ENCODE peak calls at places on chromosomes 7 and 10, in nine cellular contexts. O, X, S, R, T, K, I, Q and P are unnamed samples.

GRCh38 chr10:77321868-77322267 is 315.7 kb downstream of the KCNMA1 start:
- DNase-seq in O (no peak), X (no peak), S (no peak), R (no peak), T (no peak), K (no peak), I (no peak), Q (no peak), P (no peak)

GRCh38 chr7:64625114-64626082 is 40.5 kb upstream of the ZNF107 start:
- DNase-seq in O (peak; percentile 38), X (no peak), S (no peak), R (no peak), T (no peak), K (peak; percentile 23), I (no peak), Q (no peak), P (no peak)

GRCh38 chr7:115749924-115750323 is 280.6 kb downstream of the TFEC start:
- DNase-seq in O (no peak), X (no peak), S (no peak), R (peak; percentile 79), T (peak; percentile 12), K (no peak), I (no peak), Q (no peak), P (no peak)

GRCh38 chr7:65840446-65840845 is 32.4 kb upstream of the VKORC1L1 start:
- DNase-seq in O (no peak), X (peak; percentile 88), S (no peak), R (no peak), T (peak; percentile 62), K (no peak), I (no peak), Q (no peak), P (no peak)

GRCh38 chr7:150999001-150999400 is 8.2 kb downstream of the NOS3 start:
- DNase-seq in O (peak; percentile 20), X (no peak), S (no peak), R (no peak), T (no peak), K (no peak), I (no peak), Q (no peak), P (no peak)

GRCh38 chr10:117534321-117535044 is 8.1 kb upstream of the EMX2 start:
- DNase-seq in O (no peak), X (peak; percentile 73), S (no peak), R (no peak), T (peak; percentile 36), K (no peak), I (no peak), Q (no peak), P (no peak)

GRCh38 chr7:157407512-157408257 is 70.9 kb downstream of the DNAJB6 start:
- DNase-seq in O (peak; percentile 69), X (no peak), S (no peak), R (no peak), T (no peak), K (no peak), I (no peak), Q (no peak), P (no peak)

GRCh38 chr10:17348111-17349008 is 106.0 kb downstream of the ST8SIA6 start:
- DNase-seq in O (peak; percentile 61), X (no peak), S (peak; percentile 60), R (no peak), T (peak; percentile 17), K (peak; percentile 96), I (peak; percentile 87), Q (peak; percentile 32), P (peak; percentile 75)

GRCh38 chr7:57327081-57327480 is 122.9 kb upstream of the ZNF716 start:
- DNase-seq in O (no peak), X (no peak), S (no peak), R (no peak), T (no peak), K (no peak), I (no peak), Q (no peak), P (no peak)

GRCh38 chr7:124552217-124552616 is 213.4 kb downstream of the GPR37 start:
- DNase-seq in O (no peak), X (no peak), S (no peak), R (no peak), T (no peak), K (no peak), I (peak; percentile 44), Q (no peak), P (no peak)

GRCh38 chr7:117673839-117674238 is 194.0 kb downstream of the CFTR start:
- DNase-seq in O (peak; percentile 5), X (no peak), S (no peak), R (no peak), T (peak; percentile 60), K (no peak), I (peak; percentile 73), Q (no peak), P (no peak)
- TF ChIP-seq CTCF in O (peak; percentile 59), X (peak; percentile 55), S (no peak), R (peak; percentile 21), T (peak; percentile 63), K (no peak), I (peak; percentile 49), Q (peak; percentile 49), P (no peak)

GRCh38 chr10:22655312-22655973 is 58.9 kb downstream of the PIP4K2A start:
- DNase-seq in O (no peak), X (no peak), S (no peak), R (no peak), T (peak; percentile 46), K (peak; percentile 30), I (peak; percentile 81), Q (peak; percentile 68), P (no peak)
- H3K27ac ChIP-seq in O (no peak overlapping the region), X (no peak overlapping the region), S (no peak overlapping the region), R (peak overlapping the region; percentile 13), T (peak overlapping the region; percentile 16), K (no peak overlapping the region), I (no peak overlapping the region), Q (peak overlapping the region; percentile 41), P (no peak overlapping the region)

DNA sequence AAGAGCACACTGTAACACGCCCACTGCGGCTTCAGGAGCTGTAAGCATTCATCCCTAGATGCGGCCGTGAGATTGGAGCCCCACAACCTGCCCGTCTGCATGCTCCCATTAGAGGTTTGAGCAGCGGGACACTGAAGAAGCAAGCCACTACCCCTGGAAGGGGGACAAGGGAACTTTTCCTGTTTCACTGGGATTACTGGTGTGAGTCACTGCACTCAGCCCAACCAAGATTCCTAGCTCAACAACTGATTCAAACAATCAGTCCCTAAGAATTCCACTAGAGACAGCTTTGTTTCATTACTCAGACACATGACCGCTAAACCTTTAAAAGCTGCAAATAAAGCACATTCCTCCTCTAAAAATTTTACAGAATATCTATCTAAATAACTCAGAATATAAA is 69.8 kb downstream of the ORC5 start:
- DNase-seq in O (no peak), X (peak; percentile 58), S (no peak), R (no peak), T (no peak), K (no peak), I (peak; percentile 44), Q (peak; percentile 29), P (no peak)
- TF ChIP-seq CTCF in O (peak; percentile 19), X (peak; percentile 25), S (no peak), R (no peak), T (no peak), K (no peak), I (no peak), Q (no peak), P (no peak)

GRCh38 chr10:3106908-3107425 is 39.6 kb downstream of the PFKP start:
- DNase-seq in O (no peak), X (no peak), S (no peak), R (no peak), T (no peak), K (no peak), I (no peak), Q (peak; percentile 15), P (no peak)
- H3K27ac ChIP-seq in O (peak overlapping the region; percentile 60), X (no peak overlapping the region), S (peak overlapping the region; percentile 88), R (peak overlapping the region; percentile 39), T (no peak overlapping the region), K (peak overlapping the region; percentile 98), I (peak overlapping the region; percentile 84), Q (peak overlapping the region; percentile 94), P (peak overlapping the region; percentile 66)

GRCh38 chr10:24515481-24515880 is 208.2 kb downstream of the ARHGAP21 start:
- DNase-seq in O (no peak), X (no peak), S (no peak), R (no peak), T (no peak), K (no peak), I (no peak), Q (no peak), P (no peak)

GRCh38 chr10:24518411-24518810 is 205.3 kb downstream of the ARHGAP21 start:
- DNase-seq in O (no peak), X (no peak), S (no peak), R (no peak), T (peak; percentile 18), K (no peak), I (peak; percentile 12), Q (no peak), P (no peak)

GRCh38 chr10:24518981-24519597 is 204.6 kb downstream of the ARHGAP21 start:
- DNase-seq in O (peak; percentile 76), X (peak; percentile 87), S (peak; percentile 67), R (peak; percentile 48), T (peak; percentile 85), K (peak; percentile 61), I (peak; percentile 67), Q (peak; percentile 21), P (peak; percentile 56)

DNA sequence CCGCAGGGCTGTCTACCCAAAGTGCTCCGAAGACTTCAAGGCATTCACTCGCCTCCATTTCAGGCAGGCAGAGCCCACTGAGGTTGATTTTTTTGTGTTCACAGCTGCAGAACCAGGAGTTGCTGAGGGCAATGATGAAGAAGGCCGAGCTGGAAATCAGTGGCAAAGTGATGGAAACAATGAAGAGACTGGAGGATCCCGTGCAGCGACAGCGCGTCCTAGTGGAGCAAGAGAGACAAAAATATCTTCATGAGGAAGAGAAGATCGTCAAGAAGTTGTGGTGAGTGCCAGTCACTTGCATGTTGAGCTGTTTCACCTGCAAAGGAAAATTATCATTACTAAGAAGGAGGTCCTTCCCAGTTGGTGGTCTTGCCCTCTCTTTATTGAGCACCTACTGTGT is 210.5 kb downstream of the ARHGAP21 start:
- DNase-seq in O (no peak), X (peak; percentile 73), S (no peak), R (no peak), T (peak; percentile 26), K (no peak), I (peak; percentile 54), Q (no peak), P (no peak)
- TF ChIP-seq CTCF in O (peak; percentile 47), X (peak; percentile 72), S (peak; percentile 19), R (no peak), T (peak; percentile 32), K (no peak), I (peak; percentile 65), Q (peak; percentile 69), P (no peak)